ENCODE peak calls at places on chromosomes 16 and 17, in five cellular contexts. W is H1, M is mesendoderm, R is IMR-90, U is neuronal stem cell. A is an unnamed sample.

GRCh38 chr17:60390881-60391418 is 983 bp downstream of the USP32 start:
- DNase-seq in R (peak; percentile 33), M (peak; percentile 45), W (no peak), U (peak; percentile 23), A (no peak)

GRCh38 chr16:71474864-71475263 is 12.8 kb upstream of the ZNF23 start:
- DNase-seq in M (no peak), R (peak; percentile 92), W (no peak), U (no peak), A (no peak)

GRCh38 chr17:77476920-77477805 is 336.4 kb downstream of the SEC14L1 start:
- DNase-seq in W (no peak), R (peak; percentile 98), U (no peak), M (peak; percentile 59), A (no peak)

GRCh38 chr16:84478172-84478948 is 26.1 kb downstream of the MEAK7 start:
- DNase-seq in W (peak; percentile 26), M (no peak), R (peak; percentile 88), U (no peak), A (no peak)

GRCh38 chr16:11743308-11744074 is 834 bp upstream of the TXNDC11 start:
- DNase-seq in W (no peak), M (no peak), U (no peak), R (peak; percentile 49), A (no peak)

GRCh38 chr16:71526111-71526998 is at the start of gene CHST4:
- DNase-seq in W (peak; percentile 66), U (peak; percentile 20), R (peak; percentile 57), M (peak; percentile 99), A (peak; percentile 94)

GRCh38 chr17:77387891-77388290 is 247.1 kb downstream of the SEC14L1 start:
- DNase-seq in U (no peak), W (no peak), R (no peak), M (no peak), A (no peak)

GRCh38 chr17:5249615-5250014 is 15.0 kb upstream of the SCIMP start:
- DNase-seq in M (peak; percentile 81), U (peak; percentile 58), R (peak; percentile 78), W (peak; percentile 66), A (peak; percentile 77)

GRCh38 chr16:89277641-89278341 is 60.3 kb downstream of the ZNF778 start:
- DNase-seq in R (no peak), W (no peak), U (no peak), M (no peak), A (no peak)

GRCh38 chr17:63702223-63702577 is 2.3 kb upstream of the LIMD2 start:
- DNase-seq in U (no peak), M (no peak), R (no peak), W (no peak), A (no peak)

GRCh38 chr17:38507436-38507835 is 79.2 kb downstream of the ARHGAP23 start:
- DNase-seq in M (peak; percentile 63), W (no peak), R (no peak), U (no peak), A (peak; percentile 47)

GRCh38 chr17:49054342-49055092 is 57.3 kb downstream of the IGF2BP1 start:
- DNase-seq in U (no peak), R (no peak), M (no peak), W (no peak), A (no peak)
- H3K27me3 ChIP-seq in U (no peaks in the 10 kb centered on the region), R (no peaks in the 10 kb centered on the region), M (no peaks in the 10 kb centered on the region), W (no peaks in the 10 kb centered on the region), A (no peaks in the 10 kb centered on the region)

DNA sequence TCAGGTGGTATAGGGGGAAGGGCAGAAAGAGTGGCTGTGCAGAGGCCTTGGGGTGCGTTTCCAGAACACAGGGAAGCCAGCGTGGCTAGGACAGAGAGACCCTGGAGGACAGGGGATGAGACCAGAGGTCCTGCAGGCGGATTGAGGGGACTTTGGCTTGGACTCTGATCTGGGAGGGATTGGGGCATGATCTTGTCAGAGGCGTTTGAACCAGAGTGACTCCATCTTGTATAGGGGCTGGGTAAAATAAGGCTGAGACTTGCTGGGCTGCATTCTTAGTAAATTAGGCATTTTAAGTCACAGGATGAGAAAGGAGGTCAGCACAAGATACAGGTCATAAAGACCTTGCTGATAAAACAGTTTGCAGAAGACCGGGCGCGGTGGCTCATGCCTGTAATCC is 5.4 kb upstream of the NATD1 start:
- DNase-seq in U (no peak), M (no peak), W (no peak), R (no peak), A (no peak)
- H2BK5ac ChIP-seq in U (no peak overlapping the region), M (no peak overlapping the region), W (no peak overlapping the region), R (no peak overlapping the region), A (no peak overlapping the region)

GRCh38 chr17:2024572-2025219 is 438 bp downstream of the RTN4RL1 start:
- DNase-seq in U (no peak), W (peak; percentile 67), M (peak; percentile 52), R (no peak), A (no peak)
- H3K27me3 ChIP-seq in U (peaks cover 86% of the 10 kb centered on the region), W (peaks cover 89% of the 10 kb centered on the region), M (peaks cover 18% of the 10 kb centered on the region), R (peaks cover 58% of the 10 kb centered on the region), A (peaks cover 65% of the 10 kb centered on the region)

DNA sequence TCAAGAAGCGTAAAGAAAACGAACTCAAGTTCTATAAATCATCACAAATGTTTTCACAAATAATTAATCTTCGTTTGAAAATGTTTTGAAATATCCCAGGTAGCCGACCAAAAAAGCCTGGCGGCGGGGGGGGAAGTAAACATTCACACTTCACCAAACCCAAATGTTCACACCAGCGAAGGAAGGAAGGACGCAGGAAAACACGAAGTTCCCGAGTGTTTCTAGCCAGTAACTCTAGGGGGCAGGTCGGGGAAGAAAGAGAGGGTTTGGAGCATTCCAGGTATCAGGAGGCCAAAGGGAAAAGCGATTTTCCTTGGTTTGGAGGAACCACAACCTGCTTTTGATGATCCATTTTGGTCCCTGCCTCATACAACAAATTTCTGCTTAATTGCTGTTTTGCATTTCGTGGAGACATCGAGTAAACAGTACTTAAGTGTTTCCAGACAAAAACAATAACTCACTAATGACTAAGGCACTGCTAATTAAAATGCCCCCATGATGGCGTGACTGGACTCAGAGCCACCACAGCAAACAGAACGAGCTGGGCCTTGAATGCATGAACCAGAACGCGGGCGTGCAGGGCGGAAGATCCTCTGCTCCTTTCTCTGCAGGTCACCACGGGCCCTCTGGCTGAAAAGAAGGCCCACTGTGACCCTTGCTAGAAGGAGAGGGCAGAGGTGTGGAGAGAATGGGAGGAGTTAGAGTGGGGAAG is 16.6 kb downstream of the ZFHX3 start:
- DNase-seq in R (no peak), U (no peak), M (peak; percentile 49), W (no peak), A (no peak)
- H2BK5ac ChIP-seq in R (no peak overlapping the region), U (no peak overlapping the region), M (no peak overlapping the region), W (no peak overlapping the region), A (no peak overlapping the region)

GRCh38 chr17:48989100-48989499 is 8.1 kb upstream of the IGF2BP1 start:
- DNase-seq in R (no peak), U (no peak), M (no peak), W (peak; percentile 17), A (peak; percentile 4)
- H3K27me3 ChIP-seq in R (peaks cover 30% of the 10 kb centered on the region), U (no peaks in the 10 kb centered on the region), M (no peaks in the 10 kb centered on the region), W (no peaks in the 10 kb centered on the region), A (no peaks in the 10 kb centered on the region)

DNA sequence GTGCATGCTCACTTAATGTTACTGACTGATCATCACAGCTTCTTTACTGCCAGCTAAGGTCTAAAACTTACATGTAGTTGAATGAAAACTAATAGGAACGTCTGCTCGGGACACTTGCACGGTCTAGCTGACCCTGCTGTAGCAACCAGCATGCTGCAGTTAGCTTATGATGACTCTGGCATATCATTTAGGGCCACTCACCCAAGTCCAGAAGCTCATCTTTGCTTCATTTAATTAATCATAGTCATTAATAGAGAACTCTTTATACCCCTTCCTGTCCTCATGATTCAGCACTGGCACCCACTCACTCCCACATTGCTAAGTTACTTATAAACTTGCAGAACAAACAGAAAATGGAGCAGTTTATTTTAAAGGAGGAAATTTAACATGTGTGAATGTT is 136.3 kb downstream of the NLK start:
- DNase-seq in M (no peak), R (no peak), U (no peak), W (no peak), A (no peak)
- H2BK5ac ChIP-seq in M (no peak overlapping the region), R (peak overlapping the region; percentile 55), U (no peak overlapping the region), W (no peak overlapping the region), A (no peak overlapping the region)

GRCh38 chr17:74541176-74542111 is 4.5 kb downstream of the CD300C start:
- DNase-seq in M (no peak), U (no peak), R (no peak), W (no peak), A (no peak)
- H3K27me3 ChIP-seq in M (no peaks in the 10 kb centered on the region), U (peaks cover 22% of the 10 kb centered on the region), R (no peaks in the 10 kb centered on the region), W (no peaks in the 10 kb centered on the region), A (no peaks in the 10 kb centered on the region)

DNA sequence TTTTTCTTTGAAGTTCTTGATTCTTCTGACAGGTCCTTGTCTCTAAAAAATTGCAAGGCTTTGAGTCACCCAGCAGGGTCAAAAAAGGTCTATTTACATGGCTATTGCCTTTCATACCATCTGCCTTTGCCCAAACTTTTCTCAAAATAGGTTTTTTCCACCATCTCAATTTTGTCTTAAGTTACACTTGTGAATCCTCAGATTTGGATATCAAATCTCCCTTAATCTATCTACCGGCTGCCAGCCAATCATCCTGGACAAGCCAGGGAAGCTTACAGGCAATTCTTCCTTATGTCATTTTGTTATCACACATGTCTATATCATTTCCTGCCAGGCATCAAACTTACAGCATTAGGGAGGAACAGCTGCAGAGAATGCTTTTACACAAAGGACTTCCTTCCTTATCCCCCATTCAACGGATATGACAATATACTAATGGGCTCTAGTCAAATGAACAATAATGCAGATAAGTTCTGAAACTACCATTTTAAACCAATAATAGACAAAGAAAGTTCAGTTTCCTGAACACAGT is 104.1 kb upstream of the CORO6 start:
- DNase-seq in W (no peak), M (peak; percentile 59), U (no peak), R (peak; percentile 39), A (no peak)
- H2BK5ac ChIP-seq in W (no peak overlapping the region), M (no peak overlapping the region), U (no peak overlapping the region), R (no peak overlapping the region), A (no peak overlapping the region)

A was measured in H9.